ENCODE peak calls at places on chromosomes 7 and 10, in six cellular contexts. E is cardiac muscle cell, G is GM12878, Z is osteocyte, D is GM12865, L is kidney epithelial cell. Q is an unnamed sample.

GRCh38 chr7:116393654-116394053 is 105.9 kb upstream of the CAV2 start:
- DNase-seq in E (peak), G (no peak), Z (no peak), D (no peak), L (no peak), Q (no peak)

GRCh38 chr10:27536437-27536836 is 32.3 kb downstream of the RAB18 start:
- DNase-seq in E (no peak), G (no peak), Z (no peak), D (peak), L (no peak), Q (no peak)

GRCh38 chr7:141590666-141591065 is 39.5 kb downstream of the AGK start:
- DNase-seq in E (peak), G (no peak), Z (no peak), D (peak), L (no peak), Q (no peak)

GRCh38 chr7:155378580-155378934 is 79.4 kb upstream of the EN2 start:
- DNase-seq in E (no peak), G (no peak), Z (no peak), D (no peak), L (no peak), Q (no peak)

GRCh38 chr10:18246967-18247366 is 106.7 kb downstream of the CACNB2 start:
- DNase-seq in E (no peak), G (no peak), Z (no peak), D (no peak), L (no peak), Q (no peak)

GRCh38 chr10:124172241-124172661 is 78.9 kb upstream of the CHST15 start:
- DNase-seq in E (peak), G (no peak), Z (no peak), D (no peak), L (no peak), Q (no peak)

GRCh38 chr7:25945608-25946007 is 206.4 kb upstream of the NFE2L3 start:
- DNase-seq in E (no peak), G (no peak), Z (no peak), D (no peak), L (no peak), Q (no peak)

GRCh38 chr7:41027428-41028115 is 675.3 kb downstream of the INHBA start:
- DNase-seq in E (peak), G (no peak), Z (no peak), D (no peak), L (peak), Q (no peak)

GRCh38 chr7:139634087-139634486 is 110.6 kb downstream of the CLEC2L start:
- DNase-seq in E (no peak), G (no peak), Z (no peak), D (no peak), L (no peak), Q (no peak)

GRCh38 chr7:2802504-2803341 is 41.4 kb downstream of the GNA12 start:
- DNase-seq in E (peak), G (no peak), Z (peak), D (no peak), L (no peak), Q (no peak)

GRCh38 chr10:77829356-77829755 is 97.2 kb downstream of the DLG5 start:
- DNase-seq in E (no peak), G (no peak), Z (no peak), D (no peak), L (no peak), Q (no peak)

GRCh38 chr7:7913506-7913905 is 55.1 kb upstream of the GLCCI1 start:
- DNase-seq in E (no peak), G (no peak), Z (no peak), D (no peak), L (no peak), Q (no peak)

GRCh38 chr7:98211221-98211675 is at the start of gene BHLHA15:
- DNase-seq in E (no peak), G (no peak), Z (no peak), D (peak), L (no peak), Q (peak)

GRCh38 chr7:139034855-139035587 is 821 bp downstream of the ZC3HAV1L start:
- DNase-seq in E (peak), G (no peak), Z (no peak), D (peak), L (no peak), Q (peak)

GRCh38 chr7:100878685-100879084 is 3.8 kb downstream of the SRRT start:
- DNase-seq in E (no peak), G (no peak), Z (no peak), D (no peak), L (no peak), Q (no peak)

GRCh38 chr7:601573-602340 is 82.1 kb upstream of the PDGFA start:
- DNase-seq in E (peak), G (peak), Z (no peak), D (peak), L (no peak), Q (peak)

GRCh38 chr10:72801263-72801868 is 92.2 kb upstream of the OIT3 start:
- DNase-seq in E (no peak), G (no peak), Z (no peak), D (no peak), L (no peak), Q (no peak)

GRCh38 chr7:130896051-130896881 is 162.3 kb upstream of the KLF14 start:
- DNase-seq in E (peak), G (no peak), Z (no peak), D (no peak), L (no peak), Q (no peak)

GRCh38 chr10:6047847-6048246 is 14.3 kb downstream of the IL2RA start:
- DNase-seq in E (no peak), G (no peak), Z (peak), D (no peak), L (no peak), Q (no peak)

GRCh38 chr10:131162211-131162610 is 149.3 kb downstream of the TCERG1L start:
- DNase-seq in E (no peak), G (no peak), Z (no peak), D (no peak), L (no peak), Q (no peak)

GRCh38 chr7:18144171-18144570 is 116.5 kb upstream of the PRPS1L1 start:
- DNase-seq in E (no peak), G (peak), Z (no peak), D (peak), L (no peak), Q (no peak)

GRCh38 chr10:93406367-93407145 is 75.6 kb downstream of the MYOF start:
- DNase-seq in E (peak), G (no peak), Z (no peak), D (no peak), L (no peak), Q (no peak)

GRCh38 chr10:3787816-3788215 is 2.8 kb upstream of the KLF6 start:
- DNase-seq in E (no peak), G (no peak), Z (no peak), D (no peak), L (no peak), Q (no peak)

GRCh38 chr10:96673318-96674099 is 46.8 kb downstream of the PIK3AP1 start:
- DNase-seq in E (peak), G (peak), Z (no peak), D (peak), L (peak), Q (no peak)

GRCh38 chr10:51867956-51868355 is 168.6 kb upstream of the CSTF2T start:
- DNase-seq in E (peak), G (no peak), Z (no peak), D (no peak), L (peak), Q (no peak)

GRCh38 chr7:4800926-4801838 is 25.8 kb downstream of the AP5Z1 start:
- DNase-seq in E (no peak), G (no peak), Z (no peak), D (no peak), L (no peak), Q (no peak)

GRCh38 chr7:81583882-81584533 is 185.8 kb downstream of the HGF start:
- DNase-seq in E (peak), G (no peak), Z (no peak), D (no peak), L (no peak), Q (no peak)

GRCh38 chr10:109883859-109884771 is 39.2 kb downstream of the XPNPEP1 start:
- DNase-seq in E (peak), G (no peak), Z (peak), D (peak), L (no peak), Q (peak)

DNA sequence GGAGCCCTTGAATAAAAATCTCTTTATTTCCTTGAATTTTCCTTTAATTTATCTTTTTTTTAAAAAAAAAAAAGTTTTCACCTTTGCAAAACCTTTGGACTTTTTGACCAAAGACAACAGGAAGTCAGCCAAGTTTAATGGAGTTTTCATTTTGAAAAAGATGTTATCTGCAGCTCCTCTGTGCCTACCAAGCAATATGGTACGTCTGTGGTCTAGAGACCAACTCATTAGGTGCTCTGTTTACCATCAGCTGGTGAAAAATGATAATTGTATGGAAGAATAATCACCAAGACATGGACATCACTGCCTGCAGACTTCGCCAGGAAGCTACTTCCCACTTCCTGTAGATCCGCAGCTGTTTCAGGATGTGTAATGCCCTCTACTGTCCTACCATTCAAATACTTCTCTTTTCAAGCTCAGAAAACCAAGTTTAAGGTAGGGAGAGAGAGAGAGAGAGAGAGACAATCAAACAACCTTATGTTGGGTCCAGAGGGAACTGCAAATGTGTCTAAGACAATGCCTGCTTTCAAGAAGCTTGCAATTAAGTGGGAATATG is 18.7 kb downstream of the PLXNA4 start:
- DNase-seq in E (peak), G (no peak), Z (no peak), D (no peak), L (no peak), Q (no peak)
- TF ChIP-seq CTCF in E (peak), G (no peak), Z (peak), D (no peak), L (no peak), Q (no peak)

GRCh38 chr7:73717025-73717807 is 2.3 kb downstream of the STX1A start:
- DNase-seq in E (peak), G (no peak), Z (no peak), D (no peak), L (no peak), Q (no peak)

GRCh38 chr7:73716318-73716890 is 3.1 kb downstream of the STX1A start:
- DNase-seq in E (no peak), G (no peak), Z (no peak), D (no peak), L (no peak), Q (no peak)

GRCh38 chr7:73717991-73718405 is 1.5 kb downstream of the STX1A start:
- DNase-seq in E (peak), G (no peak), Z (no peak), D (peak), L (peak), Q (no peak)

GRCh38 chr7:73718438-73718881 is 1.0 kb downstream of the STX1A start:
- DNase-seq in E (no peak), G (no peak), Z (no peak), D (no peak), L (no peak), Q (no peak)

DNA sequence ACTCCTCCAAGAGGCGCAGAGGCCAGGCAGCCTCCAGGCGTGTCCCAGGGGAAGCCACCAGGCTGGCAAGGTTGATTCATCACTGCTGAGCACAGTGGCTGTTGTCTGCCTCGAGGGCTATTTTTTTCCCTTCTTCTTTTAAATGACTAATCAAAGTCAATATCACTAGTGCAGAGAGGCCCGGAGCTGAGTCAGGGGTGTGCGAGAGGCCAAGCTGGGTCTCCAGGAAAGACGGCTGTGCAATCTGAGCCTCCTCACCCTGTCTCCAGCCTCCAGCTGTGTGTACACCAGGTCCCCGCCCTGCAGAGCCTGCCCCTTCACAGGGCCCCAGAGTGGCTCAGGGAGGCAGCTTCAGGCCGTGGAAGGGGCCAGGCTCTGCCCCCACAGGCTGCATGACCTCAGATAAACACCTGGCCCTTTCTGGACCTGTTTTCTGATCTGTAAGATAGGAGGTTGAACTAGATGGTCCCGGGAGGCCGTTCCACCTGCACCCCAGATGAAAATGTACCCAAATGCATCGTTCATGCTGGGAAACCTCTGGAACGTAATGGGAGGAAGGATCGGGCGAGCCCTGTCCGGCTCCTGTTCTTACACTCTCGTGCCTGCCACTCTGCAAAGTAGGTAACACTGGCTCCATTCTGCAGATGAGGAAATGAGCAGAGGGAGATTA is 3.7 kb downstream of the STX1A start:
- DNase-seq in E (peak), G (no peak), Z (peak), D (no peak), L (peak), Q (peak)
- TF ChIP-seq CTCF in E (no peak), G (no peak), Z (no peak), D (no peak), L (no peak), Q (no peak)

GRCh38 chr7:122014697-122015096 is 129.4 kb downstream of the AASS start:
- DNase-seq in E (peak), G (no peak), Z (no peak), D (no peak), L (no peak), Q (no peak)
- TF ChIP-seq CTCF in E (no peak), G (no peak), Z (peak), D (no peak), L (peak), Q (no peak)

DNA sequence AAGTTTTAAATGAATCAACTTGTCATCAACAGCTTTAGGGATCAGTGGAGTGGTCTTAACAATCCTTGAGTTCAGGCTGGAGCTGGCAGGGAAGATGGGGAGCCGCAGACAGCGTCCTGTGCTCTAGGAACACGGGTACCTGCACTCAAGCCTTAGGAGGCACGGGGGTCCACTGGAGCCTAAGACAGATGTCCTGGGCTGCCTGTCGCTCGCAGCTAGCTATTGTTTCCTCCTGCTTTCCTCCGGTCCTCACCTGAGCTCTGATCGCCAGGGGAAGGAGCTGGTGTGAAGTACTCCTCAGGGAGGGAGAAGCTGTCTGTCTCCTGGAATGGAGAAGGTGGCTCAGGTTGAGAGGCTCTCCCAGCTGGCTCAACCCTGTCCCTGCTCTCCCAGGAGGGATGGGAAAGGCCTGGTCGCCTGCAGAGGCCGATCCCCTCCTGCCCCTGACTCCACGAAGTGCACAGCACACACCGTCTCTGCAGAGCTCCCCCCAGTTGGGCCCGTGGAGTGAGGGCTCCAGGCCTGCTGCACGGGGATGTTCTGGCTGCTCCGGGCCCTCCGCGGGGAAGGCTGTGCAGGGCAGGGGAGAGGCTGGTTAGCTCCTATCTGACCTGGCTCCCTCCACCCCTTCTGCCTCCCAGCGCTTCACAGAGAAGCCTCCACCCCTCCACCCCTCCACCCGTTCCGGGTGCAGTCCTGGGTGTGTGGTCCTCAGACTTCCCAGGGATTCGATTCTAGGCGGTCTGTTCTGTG is 14.5 kb upstream of the PYROXD2 start:
- DNase-seq in E (no peak), G (no peak), Z (peak), D (no peak), L (no peak), Q (peak)
- TF ChIP-seq CTCF in E (no peak), G (no peak), Z (no peak), D (no peak), L (no peak), Q (no peak)

GRCh38 chr7:55502209-55502608 is 70.1 kb downstream of the VOPP1 start:
- DNase-seq in E (no peak), G (no peak), Z (no peak), D (no peak), L (no peak), Q (no peak)

GRCh38 chr7:55502988-55503514 is 69.3 kb downstream of the VOPP1 start:
- DNase-seq in E (no peak), G (no peak), Z (no peak), D (no peak), L (no peak), Q (no peak)

GRCh38 chr7:55505259-55505658 is 67.0 kb downstream of the VOPP1 start:
- DNase-seq in E (no peak), G (no peak), Z (no peak), D (no peak), L (no peak), Q (no peak)

GRCh38 chr7:55507743-55508142 is 64.6 kb downstream of the VOPP1 start:
- DNase-seq in E (no peak), G (no peak), Z (no peak), D (no peak), L (no peak), Q (no peak)

DNA sequence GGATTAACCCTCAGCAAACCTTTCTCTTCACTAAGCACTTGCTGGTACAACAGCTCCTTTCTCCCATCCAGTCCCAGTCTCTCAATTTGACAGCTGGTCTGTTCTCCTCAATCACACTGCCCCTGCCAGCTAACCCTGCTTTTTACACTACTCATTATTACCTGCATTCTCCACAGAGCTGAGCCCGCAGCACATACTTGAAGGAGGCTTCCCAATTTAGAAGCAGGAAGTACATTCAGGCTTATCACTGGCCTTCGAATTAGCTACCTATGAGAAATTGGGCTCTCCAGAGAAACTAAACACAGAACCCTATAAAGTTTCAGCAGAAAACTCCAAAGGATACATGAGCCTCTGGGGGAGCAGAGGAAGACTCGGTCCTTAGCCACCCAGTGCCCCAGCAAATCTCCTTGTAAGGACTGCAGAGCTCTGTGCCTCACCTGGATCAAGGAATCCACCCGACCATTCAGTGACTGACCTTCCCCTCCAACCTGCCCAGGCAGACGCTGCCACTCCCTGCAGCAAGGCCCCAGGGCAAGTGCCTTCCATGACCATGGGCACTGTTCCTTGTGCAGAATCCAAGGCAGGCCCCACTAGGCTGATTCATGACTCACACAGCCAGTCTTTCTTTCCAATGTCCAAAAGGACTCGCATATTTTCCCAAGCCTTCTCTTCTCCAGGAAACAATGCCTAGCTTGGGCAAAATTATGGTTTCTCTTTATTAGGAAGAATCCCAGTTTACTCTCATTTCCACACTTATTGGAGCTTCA is 68.0 kb downstream of the VOPP1 start:
- DNase-seq in E (peak), G (no peak), Z (no peak), D (no peak), L (no peak), Q (no peak)
- TF ChIP-seq CTCF in E (no peak), G (no peak), Z (no peak), D (no peak), L (no peak), Q (no peak)

DNA sequence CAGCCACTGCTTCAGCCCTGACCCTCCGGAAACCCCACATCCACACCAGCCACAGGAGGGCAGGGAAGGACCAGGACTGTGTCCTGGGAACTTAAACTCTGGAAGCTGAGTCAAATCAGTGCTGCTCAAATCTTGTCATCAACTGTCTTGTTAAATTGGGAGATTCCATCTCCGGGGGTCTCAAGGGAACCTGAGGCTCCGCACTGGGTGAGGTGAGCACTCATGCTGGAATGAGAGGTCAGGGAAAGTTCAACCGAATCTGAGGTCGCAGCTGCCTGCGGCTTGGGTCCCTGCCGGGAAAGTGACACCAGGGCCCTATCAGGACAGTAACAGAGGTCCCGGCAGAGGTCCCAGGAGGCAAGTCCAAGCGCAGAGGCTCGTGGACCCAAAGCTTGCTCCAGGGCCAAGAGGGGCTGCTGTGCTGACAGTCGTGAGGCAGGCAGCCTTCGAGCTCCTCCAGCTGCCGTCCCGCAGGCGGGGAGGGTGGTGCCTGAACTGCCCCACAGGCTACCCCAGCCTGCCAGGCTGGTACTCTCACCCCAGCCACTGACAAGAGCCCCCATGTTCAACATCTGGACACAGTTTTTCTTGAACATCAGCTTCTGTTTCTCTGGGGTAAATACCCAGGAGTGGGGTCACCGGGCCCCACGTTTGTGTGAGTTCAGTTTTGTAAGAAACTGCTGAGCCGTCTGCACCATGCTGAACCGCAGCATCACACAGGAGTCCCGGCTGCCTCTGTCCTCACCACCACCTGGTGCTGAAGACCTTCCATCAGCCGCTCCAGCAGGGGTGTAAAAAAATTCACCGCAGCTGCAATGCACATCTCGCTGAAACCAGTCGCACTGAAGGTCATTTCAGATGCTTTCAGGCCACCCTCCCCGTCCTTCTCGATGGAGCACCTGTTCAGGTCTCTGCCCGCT is 101.0 kb downstream of the DIP2C start:
- DNase-seq in E (peak), G (no peak), Z (no peak), D (no peak), L (no peak), Q (no peak)
- TF ChIP-seq CTCF in E (peak), G (no peak), Z (peak), D (no peak), L (peak), Q (no peak)

Q was measured in GM13977.